ENCODE peak calls at places on chromosomes 3 and 15, in five cellular contexts. T is activated T-cell treated with anti-CD3 and anti-CD28 coated beads for 48 hours; S is activated CD8-positive, alpha-beta memory T cell treated with anti-CD3 and anti-CD28 coated beads for 1 hour; B is activated CD4-positive, alpha-beta T cell treated with anti-CD3 and anti-CD28 coated beads for 1 hour; X is A172. F is an unnamed sample.

GRCh38 chr15:94416829-94417228 is 185.5 kb downstream of the MCTP2 start:
- DNase-seq in T (no peak), B (no peak), X (no peak), S (no peak), F (no peak)

GRCh38 chr3:48927928-48928327 is 9.3 kb downstream of the ARIH2 start:
- DNase-seq in S (no peak), X (no peak), T (no peak), B (no peak), F (no peak)

GRCh38 chr3:177426151-177426904 is 229.0 kb upstream of the TBL1XR1 start:
- DNase-seq in B (no peak), T (no peak), X (no peak), S (no peak), F (no peak)

GRCh38 chr15:84929795-84930371 is 45.4 kb downstream of the SLC28A1 start:
- DNase-seq in S (no peak), B (no peak), T (no peak), X (peak; percentile 93), F (no peak)

GRCh38 chr15:68641376-68641775 is 62.6 kb downstream of the CORO2B start:
- DNase-seq in X (no peak), S (no peak), T (no peak), B (no peak), F (no peak)

GRCh38 chr3:184328516-184328915 is 8.9 kb upstream of the FAM131A start:
- DNase-seq in B (no peak), T (no peak), S (no peak), X (no peak), F (no peak)

GRCh38 chr3:11206953-11207352 is 52.7 kb downstream of the HRH1 start:
- DNase-seq in X (no peak), B (no peak), T (no peak), S (no peak), F (no peak)

GRCh38 chr15:100275641-100276040 is 66.1 kb downstream of the ADAMTS17 start:
- DNase-seq in T (no peak), S (no peak), X (no peak), B (no peak), F (no peak)

GRCh38 chr3:38528457-38528856 is 32.3 kb downstream of the EXOG start:
- DNase-seq in X (peak; percentile 30), T (no peak), B (no peak), S (no peak), F (no peak)

GRCh38 chr3:147408180-147409105 is 722 bp upstream of the ZIC1 start:
- DNase-seq in S (no peak), T (no peak), B (no peak), X (peak; percentile 42), F (no peak)

GRCh38 chr3:42772670-42773408 is at the start of gene CCDC13:
- DNase-seq in T (peak; percentile 88), S (peak; percentile 79), B (peak; percentile 75), X (peak; percentile 69), F (peak; percentile 97)

GRCh38 chr3:197516517-197516889 is 39.3 kb downstream of the BDH1 start:
- DNase-seq in T (peak; percentile 38), X (peak; percentile 99), S (no peak), B (no peak), F (no peak)

GRCh38 chr3:13518516-13519351 is 30.2 kb upstream of the FBLN2 start:
- DNase-seq in B (no peak), S (no peak), X (no peak), T (no peak), F (no peak)

GRCh38 chr3:102447272-102447671 is 12.5 kb downstream of the ZPLD1 start:
- DNase-seq in B (no peak), X (no peak), T (no peak), S (no peak), F (no peak)

GRCh38 chr15:64828985-64829384 is 3.5 kb upstream of the PIF1 start:
- DNase-seq in S (no peak), B (no peak), X (peak; percentile 39), T (no peak), F (no peak)

GRCh38 chr3:175301741-175302140 is 442.6 kb downstream of the NAALADL2 start:
- DNase-seq in T (no peak), B (no peak), X (no peak), S (no peak), F (no peak)

GRCh38 chr3:17013571-17013970 is 128.8 kb downstream of the PLCL2 start:
- DNase-seq in S (no peak), T (no peak), B (no peak), X (no peak), F (no peak)

GRCh38 chr3:188338081-188338480 is 184.1 kb downstream of the LPP start:
- DNase-seq in T (no peak), S (no peak), X (no peak), B (no peak), F (no peak)

GRCh38 chr15:44029940-44030568 is 165.0 kb downstream of the FRMD5 start:
- DNase-seq in S (no peak), T (no peak), B (no peak), X (peak; percentile 23), F (no peak)

GRCh38 chr15:59300618-59301139 is 72.0 kb downstream of the MYO1E start:
- DNase-seq in S (no peak), X (no peak), T (no peak), B (no peak), F (no peak)

GRCh38 chr15:70479785-70480184 is 283.6 kb downstream of the UACA start:
- DNase-seq in S (no peak), T (no peak), B (no peak), X (no peak), F (no peak)

GRCh38 chr3:53775834-53776251 is 70.4 kb downstream of the CHDH start:
- DNase-seq in X (no peak), S (no peak), T (no peak), B (no peak), F (no peak)

GRCh38 chr15:55661431-55661830 is 73.3 kb upstream of the PYGO1 start:
- DNase-seq in T (no peak), S (no peak), X (peak; percentile 42), B (no peak), F (no peak)

GRCh38 chr3:66989860-66990696 is 8.0 kb upstream of the KBTBD8 start:
- DNase-seq in X (peak; percentile 7), B (no peak), S (no peak), T (no peak), F (no peak)

GRCh38 chr15:51736646-51737537 is 563 bp downstream of the LYSMD2 start:
- DNase-seq in B (peak; percentile 34), S (no peak), X (no peak), T (peak; percentile 49), F (peak; percentile 59)

GRCh38 chr3:40969341-40969740 is 230.0 kb upstream of the CTNNB1 start:
- DNase-seq in X (no peak), B (no peak), T (no peak), S (no peak), F (no peak)

GRCh38 chr3:172046268-172046915 is 7.0 kb downstream of the FNDC3B start:
- DNase-seq in B (no peak), X (no peak), T (no peak), S (no peak), F (no peak)

GRCh38 chr3:30308131-30308530 is 298.3 kb upstream of the TGFBR2 start:
- DNase-seq in T (no peak), X (no peak), B (no peak), S (no peak), F (no peak)

GRCh38 chr3:17032407-17033034 is 147.8 kb downstream of the PLCL2 start:
- DNase-seq in X (peak; percentile 53), S (no peak), T (no peak), B (no peak), F (no peak)

GRCh38 chr3:156576887-156577427 is 22.0 kb upstream of the SSR3 start:
- DNase-seq in T (no peak), X (no peak), S (no peak), B (no peak), F (no peak)

GRCh38 chr15:88909956-88910831 is 3.0 kb downstream of the MFGE8 start:
- DNase-seq in T (no peak), S (no peak), X (no peak), B (no peak), F (no peak)

GRCh38 chr15:79065361-79065743 is 25.2 kb downstream of the RASGRF1 start:
- DNase-seq in S (no peak), B (no peak), X (no peak), T (no peak), F (no peak)

GRCh38 chr15:66682865-66683264 is 19.2 kb upstream of the SMAD6 start:
- DNase-seq in X (no peak), S (no peak), B (no peak), T (no peak), F (no peak)

GRCh38 chr15:71066983-71067382 is 48.3 kb upstream of the THSD4 start:
- DNase-seq in T (no peak), S (no peak), X (no peak), B (no peak), F (no peak)

GRCh38 chr3:171064461-171064860 is 37.9 kb upstream of the SLC2A2 start:
- DNase-seq in T (no peak), S (no peak), B (no peak), X (peak; percentile 20), F (no peak)

F was measured in activated B cell treated with CpG ODN at 0.5 μM for 24 hours.